ENCODE peak calls at places on chromosomes 4 and X, in five cellular contexts. H is CD8-positive, alpha-beta T cell; X is IMR-90; T is right cardiac atrium; U is adrenal gland. L is an unnamed sample. For H3K4me1 and H3K9me3, the result is how much of the 10 kb centered on the place peaks cover.

GRCh38 chr4:173436866-173437265 is 38.0 kb upstream of the SCRG1 start:
- DNase-seq in H (no peak), X (no peak), T (no peak), U (no peak), L (no peak)

GRCh38 chrX:69136546-69137331 is 28.5 kb downstream of the PJA1 start:
- DNase-seq in H (no peak), X (no peak), T (peak), U (no peak), L (peak)

GRCh38 chr4:85228264-85228663 is 246.7 kb upstream of the ARHGAP24 start:
- DNase-seq in H (no peak), X (no peak), T (no peak), U (no peak), L (no peak)

GRCh38 chr4:154492288-154492687 is 689 bp upstream of the DCHS2 start:
- DNase-seq in H (no peak), X (no peak), T (no peak), U (no peak), L (no peak)

GRCh38 chrX:65098851-65099250 is 122.6 kb upstream of the ZC4H2 start:
- DNase-seq in H (no peak), X (no peak), T (no peak), U (no peak), L (no peak)

GRCh38 chr4:22593933-22594332 is 78.1 kb upstream of the ADGRA3 start:
- DNase-seq in H (no peak), X (no peak), T (no peak), U (no peak), L (no peak)

GRCh38 chr4:19982556-19982955 is 269.1 kb upstream of the SLIT2 start:
- DNase-seq in H (no peak), X (peak), T (no peak), U (peak), L (no peak)

GRCh38 chr4:100641326-100641725 is 123.5 kb upstream of the EMCN start:
- DNase-seq in H (no peak), X (no peak), T (no peak), U (no peak), L (no peak)

GRCh38 chr4:72568959-72569718 is at the start of gene ADAMTS3:
- DNase-seq in H (no peak), X (peak), T (peak), U (peak), L (peak)

GRCh38 chr4:14225683-14226207 is 598.2 kb upstream of the BOD1L1 start:
- DNase-seq in H (no peak), X (no peak), T (no peak), U (no peak), L (no peak)

GRCh38 chrX:130299279-130300009 is 30.7 kb upstream of the ZNF280C start:
- DNase-seq in H (no peak), X (no peak), T (no peak), U (no peak), L (peak)

GRCh38 chr4:88753658-88754431 is 56.2 kb upstream of the NAP1L5 start:
- DNase-seq in H (no peak), X (no peak), T (no peak), U (no peak), L (no peak)
- H3K27ac ChIP-seq in H (no peak), X (no peak), T (no peak), U (no peak), L (no peak)

GRCh38 chr4:38909015-38909414 is 41.4 kb downstream of the FAM114A1 start:
- DNase-seq in H (no peak), X (no peak), T (no peak), U (no peak), L (no peak)
- H3K4me1 ChIP-seq in H (under half), X (under half), T (under half), U (half or more), L (under half)

DNA sequence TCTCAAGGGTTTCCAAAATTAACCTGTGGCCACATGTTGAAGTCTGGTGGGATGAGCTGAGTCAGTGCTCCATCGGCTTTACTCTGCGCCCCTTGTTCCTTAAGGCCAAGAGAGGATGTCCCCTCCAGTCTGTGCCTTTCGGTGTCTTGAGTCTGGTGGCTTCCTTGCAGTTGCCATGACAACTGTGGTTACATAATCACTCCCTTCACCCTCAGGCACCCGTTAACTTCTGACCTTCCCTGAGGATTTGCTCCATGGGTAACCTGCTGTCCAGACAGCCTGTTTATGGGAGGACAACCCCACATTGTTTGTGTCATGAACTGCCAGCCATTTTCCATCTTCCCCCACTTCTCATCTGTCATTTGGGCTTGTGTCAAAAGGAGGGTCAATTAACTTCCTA is 401.1 kb upstream of the LCORL start:
- DNase-seq in H (no peak), X (no peak), T (no peak), U (no peak), L (no peak)
- H3K9me3 ChIP-seq in H (under half), X (under half), T (under half), U (under half), L (under half)

GRCh38 chrX:9534686-9535085 is 69.8 kb downstream of the TBL1X start:
- DNase-seq in H (no peak), X (peak), T (no peak), U (no peak), L (peak)
- H3K27ac ChIP-seq in H (no peak), X (no peak), T (no peak), U (no peak), L (no peak)

DNA sequence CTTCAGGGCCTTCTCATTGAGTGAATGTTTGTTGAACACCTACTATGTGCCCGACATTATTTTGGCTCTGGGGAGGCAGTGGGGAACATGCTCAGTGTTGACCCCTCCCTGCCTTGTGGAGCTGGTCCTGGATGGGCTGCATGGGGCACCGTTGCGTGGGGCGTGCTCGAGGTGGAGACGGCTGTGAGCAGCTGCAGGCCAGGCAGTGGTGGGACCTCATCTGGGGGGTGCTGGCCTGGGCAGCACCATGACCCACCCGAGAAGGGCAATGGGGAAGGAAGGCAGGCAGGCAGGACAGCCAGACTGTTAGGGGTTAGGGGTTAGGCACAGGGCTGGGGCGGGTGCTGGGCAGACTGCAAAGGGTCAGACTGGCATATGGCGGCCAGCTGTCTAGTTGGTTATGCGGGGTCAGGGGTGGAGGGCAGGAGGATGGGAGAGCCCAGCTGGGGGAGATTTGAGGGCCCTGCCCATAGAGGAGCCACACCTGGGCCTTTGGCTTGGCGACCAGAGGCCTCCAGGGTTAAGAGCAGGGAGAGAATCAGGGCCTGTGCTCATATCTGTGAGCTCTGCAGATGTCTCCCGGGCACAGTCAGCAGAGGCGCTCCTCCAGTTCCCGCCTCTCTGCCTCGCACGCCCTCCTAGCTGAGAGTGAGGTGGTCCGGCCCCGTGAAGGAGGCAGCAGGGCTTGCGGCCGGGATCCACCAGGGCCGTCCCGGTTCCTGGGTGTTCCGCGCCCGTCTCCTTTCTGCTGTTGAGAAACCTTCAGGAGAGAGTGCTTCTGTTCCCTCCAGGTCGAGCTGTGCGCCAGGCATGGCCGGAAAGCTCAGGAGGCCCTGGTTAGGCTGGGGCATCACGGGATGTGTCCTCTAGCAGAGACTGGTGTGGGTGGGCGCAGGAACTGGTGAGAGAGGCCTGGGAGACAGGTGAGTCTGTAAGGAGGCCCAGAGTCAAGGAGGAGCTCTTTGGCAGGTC is 73.3 kb downstream of the RGS12 start:
- DNase-seq in H (no peak), X (no peak), T (peak), U (no peak), L (no peak)
- H3K4me1 ChIP-seq in H (under half), X (under half), T (under half), U (under half), L (under half)

GRCh38 chrX:144681501-144681900 is 565.8 kb upstream of the SPANXN1 start:
- DNase-seq in H (no peak), X (no peak), T (no peak), U (no peak), L (no peak)
- H3K9me3 ChIP-seq in H (under half), X (under half), T (under half), U (under half), L (under half)